ENCODE peak calls at places on chromosomes 2 and 18, in nine cellular contexts. One of them, this sample, is unnamed.

GRCh38 chr2:104429978-104430740 is 423.8 kb upstream of the POU3F3 start:
- DNase-seq in astrocyte of the cerebellum: no peak
- DNase-seq in midbrain: peak; percentile 83
- DNase-seq in caudate nucleus: no peak
- DNase-seq in NB4: no peak
- DNase-seq in Right ventricle myocardium superior: no peak
- DNase-seq in cardiac fibroblast: no peak
- DNase-seq in KBM-7: no peak
- DNase-seq in GM03348: no peak
- DNase-seq in this sample: no peak

GRCh38 chr2:40127890-40128548 is 323.9 kb downstream of the SLC8A1 start:
- DNase-seq in astrocyte of the cerebellum: peak; percentile 20
- DNase-seq in midbrain: no peak
- DNase-seq in caudate nucleus: no peak
- DNase-seq in NB4: no peak
- DNase-seq in Right ventricle myocardium superior: no peak
- DNase-seq in cardiac fibroblast: peak; percentile 82
- DNase-seq in KBM-7: no peak
- DNase-seq in GM03348: peak; percentile 76
- DNase-seq in this sample: no peak

GRCh38 chr2:128535928-128536327 is 217.3 kb upstream of the HS6ST1 start:
- DNase-seq in astrocyte of the cerebellum: peak; percentile 68
- DNase-seq in midbrain: no peak
- DNase-seq in caudate nucleus: no peak
- DNase-seq in NB4: peak; percentile 70
- DNase-seq in Right ventricle myocardium superior: no peak
- DNase-seq in cardiac fibroblast: peak; percentile 84
- DNase-seq in KBM-7: no peak
- DNase-seq in GM03348: peak; percentile 84
- DNase-seq in this sample: no peak

GRCh38 chr2:173395567-173396351 is 41.1 kb downstream of the CDCA7 start:
- DNase-seq in astrocyte of the cerebellum: no peak
- DNase-seq in midbrain: no peak
- DNase-seq in caudate nucleus: no peak
- DNase-seq in NB4: peak; percentile 34
- DNase-seq in Right ventricle myocardium superior: no peak
- DNase-seq in cardiac fibroblast: no peak
- DNase-seq in KBM-7: peak; percentile 51
- DNase-seq in GM03348: no peak
- DNase-seq in this sample: peak; percentile 34

GRCh38 chr2:31378389-31378788 is 36.2 kb downstream of the XDH start:
- DNase-seq in astrocyte of the cerebellum: no peak
- DNase-seq in midbrain: no peak
- DNase-seq in caudate nucleus: no peak
- DNase-seq in NB4: no peak
- DNase-seq in Right ventricle myocardium superior: peak; percentile 50
- DNase-seq in cardiac fibroblast: no peak
- DNase-seq in KBM-7: no peak
- DNase-seq in GM03348: no peak
- DNase-seq in this sample: no peak

GRCh38 chr2:109538551-109538950 is 75.2 kb downstream of the SEPTIN10 start:
- DNase-seq in astrocyte of the cerebellum: no peak
- DNase-seq in midbrain: no peak
- DNase-seq in caudate nucleus: no peak
- DNase-seq in NB4: no peak
- DNase-seq in Right ventricle myocardium superior: no peak
- DNase-seq in cardiac fibroblast: no peak
- DNase-seq in KBM-7: no peak
- DNase-seq in GM03348: no peak
- DNase-seq in this sample: no peak

GRCh38 chr18:45248240-45248903 is 366.9 kb upstream of the SLC14A2 start:
- DNase-seq in astrocyte of the cerebellum: peak; percentile 74
- DNase-seq in midbrain: peak; percentile 10
- DNase-seq in caudate nucleus: no peak
- DNase-seq in NB4: no peak
- DNase-seq in Right ventricle myocardium superior: no peak
- DNase-seq in cardiac fibroblast: peak; percentile 55
- DNase-seq in KBM-7: no peak
- DNase-seq in GM03348: peak; percentile 73
- DNase-seq in this sample: peak; percentile 5

GRCh38 chr2:217854684-217855083 is 148.1 kb downstream of the TNS1 start:
- DNase-seq in astrocyte of the cerebellum: no peak
- DNase-seq in midbrain: no peak
- DNase-seq in caudate nucleus: no peak
- DNase-seq in NB4: no peak
- DNase-seq in Right ventricle myocardium superior: no peak
- DNase-seq in cardiac fibroblast: no peak
- DNase-seq in KBM-7: no peak
- DNase-seq in GM03348: no peak
- DNase-seq in this sample: no peak

GRCh38 chr18:48022531-48023330 is 92.3 kb upstream of the SMAD2 start:
- DNase-seq in astrocyte of the cerebellum: no peak
- DNase-seq in midbrain: peak; percentile 80
- DNase-seq in caudate nucleus: no peak
- DNase-seq in NB4: peak; percentile 90
- DNase-seq in Right ventricle myocardium superior: no peak
- DNase-seq in cardiac fibroblast: peak; percentile 79
- DNase-seq in KBM-7: peak; percentile 94
- DNase-seq in GM03348: peak; percentile 74
- DNase-seq in this sample: peak; percentile 93